ENCODE peak calls at places on chromosome 3, in ten cellular contexts. L is heart right ventricle; M is heart left ventricle; G is thoracic aorta; F is colonic mucosa; D is cardiac muscle cell; U is HCT116; K is prostate gland; Z is brain microvascular endothelial cell; W is CD4-positive, alpha-beta T cell. J is an unnamed sample.

GRCh38 chr3:139248593-139249255 is 95.1 kb upstream of the MRPS22 start:
- DNase-seq in D (no peak), U (no peak), Z (no peak), W (no peak), M (no peak), F (no peak), K (no peak), G (no peak), L (no peak), J (no peak)

GRCh38 chr3:42071720-42072582 is 19.2 kb upstream of the TRAK1 start:
- DNase-seq in F (peak; percentile 75), L (peak; percentile 71), D (peak; percentile 84), W (no peak), U (no peak), K (peak; percentile 94), G (no peak), M (peak; percentile 75), Z (peak; percentile 43), J (no peak)

GRCh38 chr3:187243933-187244564 is 46.8 kb downstream of the RTP1 start:
- DNase-seq in K (no peak), D (no peak), Z (no peak), W (no peak), M (no peak), U (no peak), L (no peak), F (no peak), G (no peak), J (no peak)

GRCh38 chr3:112018712-112019111 is 15.8 kb upstream of the TMPRSS7 start:
- DNase-seq in D (no peak), U (no peak), F (no peak), Z (no peak), M (no peak), K (no peak), L (no peak), W (no peak), G (no peak), J (no peak)

GRCh38 chr3:47162695-47163022 is 1.3 kb downstream of the SETD2 start:
- DNase-seq in L (no peak), F (no peak), W (no peak), D (peak; percentile 12), K (no peak), M (no peak), U (no peak), Z (peak; percentile 13), G (no peak), J (no peak)

GRCh38 chr3:31877559-31877958 is 103.5 kb downstream of the OSBPL10 start:
- DNase-seq in U (no peak), W (no peak), Z (no peak), D (no peak), L (no peak), K (no peak), G (no peak), F (no peak), M (no peak), J (no peak)

GRCh38 chr3:55795296-55795695 is 308.2 kb upstream of the WNT5A start:
- DNase-seq in W (no peak), Z (no peak), L (no peak), F (no peak), M (no peak), U (no peak), D (no peak), G (no peak), K (no peak), J (no peak)

GRCh38 chr3:197306374-197307086 is 8.1 kb upstream of the DLG1 start:
- DNase-seq in F (no peak), G (no peak), Z (no peak), U (no peak), M (no peak), L (no peak), K (no peak), W (no peak), D (peak; percentile 85), J (no peak)

GRCh38 chr3:59469948-59470723 is 420.3 kb upstream of the CFAP20DC start:
- DNase-seq in Z (peak; percentile 27), U (no peak), K (no peak), G (no peak), D (no peak), F (no peak), W (no peak), M (no peak), L (no peak), J (peak; percentile 80)

GRCh38 chr3:55686720-55687254 is 199.7 kb upstream of the WNT5A start:
- DNase-seq in M (no peak), D (peak; percentile 10), K (no peak), L (no peak), U (no peak), W (no peak), F (no peak), G (no peak), Z (peak; percentile 22), J (no peak)

GRCh38 chr3:126023390-126023789 is 54.4 kb downstream of the ROPN1B start:
- DNase-seq in D (no peak), G (no peak), U (no peak), M (no peak), W (no peak), K (no peak), L (no peak), Z (no peak), F (no peak), J (no peak)

GRCh38 chr3:126021702-126022101 is 52.7 kb downstream of the ROPN1B start:
- DNase-seq in M (no peak), W (no peak), F (no peak), K (no peak), Z (no peak), G (no peak), U (no peak), L (no peak), D (no peak), J (no peak)

GRCh38 chr3:126021224-126021623 is 52.2 kb downstream of the ROPN1B start:
- DNase-seq in U (no peak), F (no peak), Z (no peak), L (no peak), D (peak; percentile 35), M (no peak), W (no peak), K (no peak), G (no peak), J (no peak)

GRCh38 chr3:126024049-126024854 is 55.3 kb downstream of the ROPN1B start:
- DNase-seq in W (no peak), M (no peak), L (no peak), D (no peak), G (no peak), F (no peak), K (no peak), U (no peak), Z (no peak), J (no peak)

GRCh38 chr3:126022741-126023359 is 53.9 kb downstream of the ROPN1B start:
- DNase-seq in K (no peak), U (no peak), D (no peak), G (no peak), W (no peak), F (no peak), Z (no peak), L (no peak), M (no peak), J (no peak)
- H3K27ac ChIP-seq in K (no peak overlapping the region), U (no peak overlapping the region), D (no peak overlapping the region), G (no peak overlapping the region), W (no peak overlapping the region), F (no peak overlapping the region), Z (no peak overlapping the region), L (no peak overlapping the region), M (no peak overlapping the region), J (no peak overlapping the region)

DNA sequence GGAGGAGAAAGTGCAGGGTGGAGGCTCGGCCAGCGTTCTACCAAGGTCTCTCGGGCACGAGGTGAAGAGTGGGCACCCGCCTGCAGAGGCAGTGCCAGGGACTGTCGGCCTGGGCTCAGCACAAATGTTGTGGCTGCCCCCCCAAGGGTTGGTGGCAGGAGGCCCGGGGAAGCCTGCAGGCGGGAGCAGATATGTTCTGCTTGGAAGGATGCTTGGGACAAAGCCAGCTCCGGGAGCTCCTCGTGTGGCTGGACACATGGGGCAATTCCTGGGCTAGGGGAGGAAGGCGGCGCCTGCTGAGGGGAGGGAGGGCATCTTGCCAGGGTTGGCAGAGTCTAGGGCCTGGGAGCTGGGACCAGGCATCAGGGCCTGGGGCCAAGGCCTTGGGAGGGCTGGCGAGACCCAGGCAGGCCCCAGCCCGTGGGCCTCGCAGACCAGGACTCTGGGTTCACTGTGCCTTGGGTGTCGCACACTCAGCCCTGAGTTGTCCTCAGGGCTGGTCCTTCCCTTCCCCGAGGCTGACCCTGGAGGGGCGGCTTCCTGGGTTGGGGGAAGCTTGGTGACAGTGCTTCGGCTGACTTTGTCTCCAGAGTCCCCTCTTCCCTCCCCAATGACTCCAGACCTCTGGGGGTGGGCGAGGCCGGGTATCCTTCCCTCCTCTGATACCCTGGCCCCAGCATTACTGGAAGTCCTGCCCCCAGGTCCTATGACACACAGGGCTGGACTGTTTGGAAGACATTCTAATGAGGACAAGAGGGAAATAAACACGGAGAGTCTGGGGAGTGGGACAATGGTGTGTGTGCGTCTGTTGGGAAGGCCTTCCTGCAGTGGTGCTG is 30.2 kb upstream of the FBLN2 start:
- DNase-seq in F (no peak), G (peak; percentile 42), W (no peak), M (peak; percentile 81), L (peak; percentile 85), Z (no peak), D (peak; percentile 78), K (no peak), U (no peak), J (no peak)
- H3K27ac ChIP-seq in F (no peak overlapping the region), G (peak overlapping the region; percentile 42), W (no peak overlapping the region), M (peak overlapping the region; percentile 78), L (peak overlapping the region; percentile 79), Z (no peak overlapping the region), D (no peak overlapping the region), K (no peak overlapping the region), U (no peak overlapping the region), J (no peak overlapping the region)

DNA sequence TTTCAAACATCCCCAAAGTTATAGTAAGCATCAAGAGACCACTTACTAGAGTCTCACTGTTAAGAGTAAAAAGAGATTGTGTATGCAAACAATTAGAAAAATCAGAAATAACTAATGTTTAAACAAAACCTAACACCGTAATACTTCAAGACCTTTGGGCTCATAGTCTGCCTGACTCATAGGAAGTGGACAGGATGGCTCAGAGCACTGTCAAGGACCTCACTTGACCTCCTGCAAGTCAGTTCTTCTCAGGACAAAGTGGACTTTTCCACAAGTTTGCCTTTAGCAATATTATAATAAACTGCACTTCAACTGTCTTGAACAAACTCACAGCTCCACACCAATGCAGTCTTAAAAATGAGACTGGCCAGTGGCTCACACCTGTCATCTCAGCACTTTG is 34.8 kb downstream of the IL12A start:
- DNase-seq in M (no peak), D (no peak), W (no peak), Z (peak; percentile 11), L (no peak), K (no peak), U (no peak), F (no peak), G (no peak), J (no peak)
- H3K27ac ChIP-seq in M (no peak overlapping the region), D (no peak overlapping the region), W (no peak overlapping the region), Z (no peak overlapping the region), L (no peak overlapping the region), K (no peak overlapping the region), U (no peak overlapping the region), F (no peak overlapping the region), G (no peak overlapping the region), J (no peak overlapping the region)

DNA sequence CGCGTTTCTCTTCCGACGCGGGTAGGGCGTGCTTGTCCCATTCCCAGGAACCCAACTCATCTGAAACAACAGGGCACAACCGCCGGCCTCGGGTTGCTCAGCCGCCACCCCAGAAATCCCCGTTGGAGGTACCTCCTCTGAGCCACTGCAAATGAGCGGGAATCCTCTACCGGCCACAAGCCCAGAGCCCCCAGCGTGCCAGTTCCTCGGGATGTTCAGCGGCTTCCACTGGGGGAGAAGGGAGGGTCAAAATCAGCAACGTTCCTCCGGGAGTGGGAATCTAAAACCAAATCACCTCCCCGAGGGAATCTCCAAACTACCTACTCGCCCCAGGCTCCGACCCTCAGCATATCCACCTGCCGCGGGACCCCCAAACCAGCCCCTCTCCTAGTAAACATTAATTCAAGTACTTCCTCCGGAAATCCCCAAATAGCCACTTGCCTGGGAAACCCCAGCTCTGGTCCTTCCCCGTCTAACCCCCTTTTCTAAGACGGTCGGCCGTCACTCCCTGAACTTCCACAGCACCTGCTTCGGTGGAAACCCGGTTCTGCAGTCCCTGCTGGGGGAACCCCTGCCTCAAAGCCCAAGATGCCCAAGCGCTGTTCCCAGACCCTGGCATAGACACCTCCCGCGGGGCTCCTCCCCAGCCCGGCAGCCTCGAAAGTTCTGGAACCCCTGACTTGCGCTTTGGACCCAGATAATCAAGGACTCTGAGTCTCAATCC is 887 bp downstream of the OXTR start:
- DNase-seq in L (no peak), Z (no peak), U (no peak), G (no peak), D (no peak), F (no peak), W (no peak), M (no peak), K (no peak), J (no peak)
- H3K27ac ChIP-seq in L (no peak overlapping the region), Z (no peak overlapping the region), U (no peak overlapping the region), G (no peak overlapping the region), D (no peak overlapping the region), F (no peak overlapping the region), W (no peak overlapping the region), M (no peak overlapping the region), K (no peak overlapping the region), J (no peak overlapping the region)